ENCODE peak calls at places on chromosome 15, in nine cellular contexts. B is stomach, V is sigmoid colon, A is uterus, L is dorsolateral prefrontal cortex, S is left ventricle myocardium inferior, C is caudate nucleus, R is ovary, Z is lung. W is an unnamed sample.

GRCh38 chr15:39273805-39274411 is 307.0 kb upstream of the THBS1 start:
- DNase-seq in B (peak; percentile 84), V (no peak), A (no peak), L (no peak), S (no peak), C (no peak), R (no peak), Z (peak; percentile 76), W (peak; percentile 46)

GRCh38 chr15:22989576-22990477 is 9.7 kb upstream of the CYFIP1 start:
- DNase-seq in B (peak; percentile 47), V (peak; percentile 30), A (no peak), L (no peak), S (no peak), C (no peak), R (no peak), Z (no peak), W (peak; percentile 14)

GRCh38 chr15:43241100-43241499 is 20.3 kb upstream of the EPB42 start:
- DNase-seq in B (no peak), V (peak; percentile 85), A (peak; percentile 24), L (no peak), S (peak; percentile 26), C (no peak), R (no peak), Z (no peak), W (no peak)

GRCh38 chr15:43095708-43096347 is 10.0 kb downstream of the UBR1 start:
- DNase-seq in B (no peak), V (no peak), A (no peak), L (no peak), S (no peak), C (no peak), R (no peak), Z (no peak), W (no peak)

GRCh38 chr15:87941606-87942005 is 314.9 kb downstream of the NTRK3 start:
- DNase-seq in B (no peak), V (no peak), A (no peak), L (no peak), S (no peak), C (no peak), R (no peak), Z (no peak), W (no peak)

GRCh38 chr15:58870451-58870850 is 63.0 kb downstream of the SLTM start:
- DNase-seq in B (no peak), V (no peak), A (no peak), L (no peak), S (no peak), C (no peak), R (no peak), Z (no peak), W (no peak)

GRCh38 chr15:25251700-25252390 is 187.0 kb downstream of the UBE3A start:
- DNase-seq in B (peak; percentile 21), V (peak; percentile 35), A (peak; percentile 6), L (no peak), S (peak; percentile 5), C (no peak), R (no peak), Z (no peak), W (no peak)

GRCh38 chr15:25859838-25860645 is 3.1 kb downstream of the ATP10A start:
- DNase-seq in B (peak; percentile 56), V (peak; percentile 78), A (no peak), L (no peak), S (no peak), C (no peak), R (no peak), Z (peak; percentile 60), W (no peak)

GRCh38 chr15:37086521-37086920 is 13.8 kb downstream of the MEIS2 start:
- DNase-seq in B (no peak), V (no peak), A (no peak), L (no peak), S (no peak), C (no peak), R (no peak), Z (no peak), W (no peak)

GRCh38 chr15:43465105-43465504 is 27.9 kb downstream of the TP53BP1 start:
- DNase-seq in B (no peak), V (no peak), A (no peak), L (no peak), S (no peak), C (no peak), R (no peak), Z (no peak), W (peak; percentile 8)

GRCh38 chr15:27089233-27089586 is 118.2 kb downstream of the GABRG3 start:
- DNase-seq in B (no peak), V (no peak), A (no peak), L (no peak), S (no peak), C (no peak), R (no peak), Z (no peak), W (no peak)

GRCh38 chr15:92747047-92747446 is 91.5 kb upstream of the FAM174B start:
- DNase-seq in B (no peak), V (no peak), A (no peak), L (no peak), S (no peak), C (no peak), R (no peak), Z (no peak), W (no peak)

GRCh38 chr15:40372966-40373365 is 9.6 kb upstream of the KNSTRN start:
- DNase-seq in B (no peak), V (no peak), A (no peak), L (no peak), S (no peak), C (no peak), R (no peak), Z (no peak), W (no peak)

GRCh38 chr15:86624261-86625036 is 544.8 kb downstream of the AGBL1 start:
- DNase-seq in B (no peak), V (peak; percentile 64), A (peak; percentile 15), L (peak; percentile 25), S (peak; percentile 72), C (no peak), R (no peak), Z (peak; percentile 61), W (peak; percentile 75)

GRCh38 chr15:51801391-51801835 is 28.0 kb upstream of the TMOD3 start:
- DNase-seq in B (no peak), V (no peak), A (no peak), L (peak; percentile 20), S (peak; percentile 38), C (no peak), R (no peak), Z (no peak), W (no peak)

DNA sequence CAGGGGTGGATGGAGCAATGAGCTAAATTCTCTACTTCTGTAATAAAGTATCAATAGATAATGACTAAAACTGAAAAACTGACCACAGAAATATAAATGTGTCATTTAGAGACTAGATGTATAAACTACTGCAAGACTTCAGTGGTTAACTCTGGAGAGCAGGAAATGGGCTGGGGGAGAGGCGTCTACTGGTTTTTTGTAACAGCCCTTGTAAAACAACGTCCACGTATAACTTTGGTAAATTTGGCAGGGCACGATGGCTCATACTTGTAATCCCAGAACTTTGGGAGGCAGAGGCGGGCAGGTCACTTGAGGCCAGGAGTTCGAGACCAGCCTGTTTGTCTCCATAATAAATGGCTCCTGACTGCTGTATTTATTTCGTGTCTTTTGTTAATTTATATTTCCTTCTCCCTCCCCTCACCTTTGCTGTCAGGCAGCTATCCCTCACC is 12.5 kb downstream of the RAB27A start:
- DNase-seq in B (no peak), V (no peak), A (no peak), L (no peak), S (no peak), C (no peak), R (no peak), Z (no peak), W (no peak)
- H3K27ac ChIP-seq in B (peak overlapping the region; percentile 66), V (no peak overlapping the region), A (no peak overlapping the region), L (no peak overlapping the region), S (no peak overlapping the region), C (no peak overlapping the region), R (no peak overlapping the region), Z (no peak overlapping the region), W (no peak overlapping the region)

DNA sequence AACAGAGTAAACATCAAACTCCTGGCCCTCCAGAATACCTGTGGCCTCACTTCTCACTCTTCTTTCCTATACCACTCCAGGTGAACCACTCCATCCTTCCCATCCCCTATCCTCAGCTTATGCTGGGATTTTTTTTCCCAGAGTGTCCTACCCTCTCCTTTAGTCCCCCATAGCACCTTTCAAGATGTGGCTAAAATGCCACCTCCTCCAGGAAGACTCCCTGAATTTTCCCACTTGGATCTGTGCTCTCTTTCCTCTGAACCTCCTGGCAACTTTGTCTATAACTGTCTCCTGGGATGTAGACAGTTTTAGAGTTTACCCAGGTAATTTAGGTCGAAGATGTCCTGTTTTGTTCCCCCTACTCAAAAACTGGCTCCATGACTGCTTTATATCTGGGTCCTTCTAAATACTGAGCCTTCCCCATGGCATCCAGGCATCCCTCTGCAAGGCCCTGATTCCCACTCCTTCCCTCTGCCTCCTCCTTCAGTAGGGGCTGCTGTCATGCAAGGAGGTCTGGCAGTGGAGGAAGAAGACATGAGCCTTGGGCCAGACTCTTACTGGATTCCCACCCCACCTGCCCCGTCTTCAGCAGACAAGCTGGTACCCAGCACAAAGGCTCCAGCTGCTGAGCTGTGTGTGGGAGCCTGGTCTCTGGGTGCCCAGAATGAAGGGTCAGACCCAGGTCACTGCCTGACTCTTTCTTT is 161.5 kb downstream of the SMAD6 start:
- DNase-seq in B (no peak), V (peak; percentile 36), A (no peak), L (no peak), S (no peak), C (no peak), R (no peak), Z (no peak), W (no peak)
- H3K27ac ChIP-seq in B (no peak overlapping the region), V (no peak overlapping the region), A (no peak overlapping the region), L (no peak overlapping the region), S (no peak overlapping the region), C (no peak overlapping the region), R (no peak overlapping the region), Z (no peak overlapping the region), W (no peak overlapping the region)

GRCh38 chr15:34046471-34047145 is 7.6 kb upstream of the AVEN start:
- DNase-seq in B (no peak), V (no peak), A (no peak), L (no peak), S (no peak), C (no peak), R (no peak), Z (no peak), W (no peak)

GRCh38 chr15:34047893-34048775 is 9.1 kb upstream of the AVEN start:
- DNase-seq in B (no peak), V (no peak), A (no peak), L (no peak), S (no peak), C (no peak), R (no peak), Z (no peak), W (no peak)

GRCh38 chr15:34043391-34043790 is 4.4 kb upstream of the AVEN start:
- DNase-seq in B (no peak), V (no peak), A (no peak), L (no peak), S (no peak), C (no peak), R (no peak), Z (no peak), W (no peak)

GRCh38 chr15:34039506-34040123 is 611 bp upstream of the AVEN start:
- DNase-seq in B (no peak), V (no peak), A (no peak), L (no peak), S (no peak), C (no peak), R (no peak), Z (no peak), W (no peak)

GRCh38 chr15:34043813-34044212 is 4.8 kb upstream of the AVEN start:
- DNase-seq in B (no peak), V (no peak), A (no peak), L (no peak), S (no peak), C (no peak), R (no peak), Z (no peak), W (no peak)
- H3K27ac ChIP-seq in B (no peak overlapping the region), V (no peak overlapping the region), A (no peak overlapping the region), L (no peak overlapping the region), S (no peak overlapping the region), C (peak overlapping the region; percentile 11), R (no peak overlapping the region), Z (no peak overlapping the region), W (no peak overlapping the region)

GRCh38 chr15:96343529-96344072 is 13.1 kb downstream of the NR2F2 start:
- DNase-seq in B (no peak), V (no peak), A (no peak), L (no peak), S (no peak), C (no peak), R (no peak), Z (no peak), W (no peak)
- H3K27ac ChIP-seq in B (peak overlapping the region; percentile 97), V (peak overlapping the region; percentile 93), A (peak overlapping the region; percentile 94), L (peak overlapping the region; percentile 77), S (peak overlapping the region; percentile 96), C (no peak overlapping the region), R (peak overlapping the region; percentile 98), Z (peak overlapping the region; percentile 48), W (no peak overlapping the region)